ENCODE peak calls at places on chromosome 5, in nine cellular contexts. I is glutamatergic neuron, S is AG09319, Q is omental fat pad, W is endodermal cell, V is tibial artery, N is H9, C is Calu3, R is fibroblast of lung. P is an unnamed sample.

GRCh38 chr5:969421-969839 is 39.2 kb upstream of the NKD2 start:
- DNase-seq in V (no peak), Q (no peak), S (no peak), R (peak), N (no peak), W (no peak), C (no peak), I (no peak), P (no peak)

GRCh38 chr5:177546262-177546741 is 8.1 kb downstream of the FAM193B start:
- DNase-seq in C (peak), I (no peak), S (peak), N (no peak), V (peak), Q (no peak), W (no peak), R (peak), P (peak)

GRCh38 chr5:78983601-78984000 is 1.5 kb downstream of the ARSB start:
- DNase-seq in C (no peak), V (no peak), S (no peak), N (no peak), W (peak), R (no peak), Q (no peak), I (no peak), P (no peak)

GRCh38 chr5:68282001-68282400 is 66.4 kb downstream of the PIK3R1 start:
- DNase-seq in R (no peak), C (no peak), Q (no peak), W (no peak), I (no peak), V (no peak), S (no peak), N (no peak), P (no peak)

GRCh38 chr5:40410231-40410861 is 269.4 kb upstream of the PTGER4 start:
- DNase-seq in V (peak), R (peak), W (no peak), I (no peak), C (no peak), S (no peak), Q (no peak), N (no peak), P (peak)

GRCh38 chr5:612498-613424 is 621 bp downstream of the CEP72 start:
- DNase-seq in C (peak), N (no peak), W (peak), I (peak), S (no peak), V (no peak), R (no peak), Q (no peak), P (peak)

GRCh38 chr5:134245101-134245604 is 19.3 kb upstream of the PPP2CA start:
- DNase-seq in S (no peak), N (peak), R (peak), Q (no peak), C (peak), I (peak), W (peak), V (no peak), P (peak)

GRCh38 chr5:144328505-144328904 is 157.8 kb downstream of the KCTD16 start:
- DNase-seq in I (no peak), S (no peak), Q (no peak), N (no peak), V (no peak), C (no peak), R (peak), W (no peak), P (no peak)

GRCh38 chr5:176629853-176630680 is at the start of the genes EIF4E1B and SNCB:
- DNase-seq in Q (no peak), R (peak), W (peak), C (peak), I (peak), S (no peak), N (peak), V (no peak), P (peak)

GRCh38 chr5:172179032-172179989 is 8.7 kb downstream of the STK10 start:
- DNase-seq in I (no peak), Q (no peak), S (no peak), C (no peak), R (no peak), N (peak), V (no peak), W (no peak), P (no peak)

GRCh38 chr5:55691265-55692105 is 20.6 kb downstream of the SLC38A9 start:
- DNase-seq in C (no peak), Q (no peak), V (no peak), N (no peak), S (no peak), I (no peak), W (no peak), R (peak), P (peak)

GRCh38 chr5:77180167-77181081 is 30.1 kb upstream of the PDE8B start:
- DNase-seq in R (no peak), N (no peak), S (no peak), V (peak), W (peak), C (peak), I (peak), Q (no peak), P (no peak)

GRCh38 chr5:88689662-88690351 is 193.2 kb downstream of the MEF2C start:
- DNase-seq in R (no peak), W (peak), N (peak), V (no peak), S (no peak), Q (no peak), C (no peak), I (peak), P (no peak)

GRCh38 chr5:176817864-176818377 is 7.6 kb downstream of the UNC5A start:
- DNase-seq in S (no peak), Q (no peak), R (no peak), V (no peak), N (peak), C (peak), I (peak), W (peak), P (peak)

GRCh38 chr5:141260458-141261237 is 15.5 kb downstream of the PCDHB15 start:
- DNase-seq in V (no peak), N (no peak), W (no peak), Q (no peak), I (no peak), S (no peak), R (peak), C (no peak), P (no peak)

GRCh38 chr5:179191506-179192184 is 131.5 kb downstream of the ZNF354C start:
- DNase-seq in S (no peak), W (no peak), N (no peak), V (no peak), C (no peak), R (no peak), I (no peak), Q (no peak), P (no peak)

GRCh38 chr5:91135475-91136248 is 247.5 kb downstream of the ARRDC3 start:
- DNase-seq in V (no peak), R (no peak), N (no peak), W (no peak), C (peak), S (no peak), I (no peak), Q (no peak), P (no peak)

GRCh38 chr5:53406630-53407316 is 73.7 kb upstream of the FST start:
- DNase-seq in R (peak), C (peak), I (no peak), W (no peak), Q (no peak), N (no peak), S (no peak), V (no peak), P (peak)

GRCh38 chr5:59609501-59610265 is 283.8 kb downstream of the PDE4D start:
- DNase-seq in I (no peak), N (no peak), S (no peak), Q (no peak), R (peak), V (no peak), W (no peak), C (no peak), P (no peak)

GRCh38 chr5:173204185-173204979 is 30.6 kb downstream of the NKX2-5 start:
- DNase-seq in I (no peak), N (no peak), C (peak), S (peak), R (peak), W (no peak), V (no peak), Q (no peak), P (no peak)

GRCh38 chr5:139177809-139178581 is 20.2 kb downstream of the SIL1 start:
- DNase-seq in V (peak), R (peak), S (no peak), C (no peak), N (no peak), I (no peak), Q (no peak), W (no peak), P (no peak)

GRCh38 chr5:179284751-179285191 is 60.5 kb downstream of the ADAMTS2 start:
- DNase-seq in R (peak), I (peak), C (no peak), W (no peak), S (no peak), V (no peak), Q (no peak), N (no peak), P (no peak)

GRCh38 chr5:134148986-134149539 is 27.7 kb downstream of the SKP1 start:
- DNase-seq in I (no peak), V (no peak), W (no peak), C (no peak), S (no peak), R (no peak), N (no peak), Q (no peak), P (no peak)

GRCh38 chr5:86909461-86909881 is 291.7 kb downstream of the COX7C start:
- DNase-seq in C (no peak), W (no peak), V (no peak), R (peak), Q (no peak), I (no peak), N (no peak), S (no peak), P (peak)

GRCh38 chr5:149677721-149678120 is 52.4 kb upstream of the PPARGC1B start:
- DNase-seq in V (peak), S (no peak), R (no peak), C (no peak), N (no peak), Q (no peak), W (no peak), I (no peak), P (no peak)

GRCh38 chr5:60340965-60341471 is 358.9 kb downstream of the DEPDC1B start:
- DNase-seq in C (no peak), R (no peak), S (no peak), Q (no peak), V (no peak), W (no peak), N (no peak), I (no peak), P (no peak)

GRCh38 chr5:80190960-80191359 is 64.9 kb downstream of the SERINC5 start:
- DNase-seq in Q (no peak), S (no peak), W (no peak), V (no peak), N (no peak), I (no peak), R (no peak), C (no peak), P (no peak)

GRCh38 chr5:84642795-84643194 is 258.1 kb upstream of the EDIL3 start:
- DNase-seq in Q (no peak), W (no peak), R (peak), N (no peak), C (no peak), I (no peak), S (no peak), V (no peak), P (no peak)

GRCh38 chr5:153480401-153480800 is 10.1 kb upstream of the GRIA1 start:
- DNase-seq in S (no peak), N (no peak), C (no peak), R (no peak), I (no peak), Q (no peak), V (no peak), W (no peak), P (no peak)

DNA sequence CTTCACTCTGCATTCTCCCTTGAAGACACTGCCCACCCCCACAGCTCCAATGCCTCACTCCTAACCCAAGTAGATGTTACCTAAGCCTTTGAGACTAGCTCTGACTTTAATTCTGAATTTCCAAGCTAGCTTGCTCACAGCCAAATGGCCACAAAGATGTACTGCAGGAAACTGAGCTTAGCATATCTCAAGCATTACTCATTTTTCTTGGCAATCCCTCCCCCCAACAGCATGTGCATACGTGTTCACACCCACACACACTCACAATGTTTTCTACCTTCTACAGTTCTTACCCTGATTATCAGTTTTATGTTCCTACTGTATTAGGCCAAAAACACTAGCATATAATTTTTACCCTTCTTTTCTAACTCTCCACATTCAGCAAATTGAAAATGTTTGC is 13.7 kb upstream of the GRIA1 start:
- DNase-seq in W (peak), S (no peak), I (no peak), Q (no peak), R (peak), N (no peak), V (no peak), C (no peak), P (peak)
- TF ChIP-seq CTCF in W (peak), S (no peak), I (no peak), Q (no peak), R (peak), N (peak), V (no peak), C (no peak), P (no peak)

GRCh38 chr5:123344819-123345426 is 78.3 kb downstream of the CEP120 start:
- DNase-seq in V (peak), I (no peak), W (peak), S (peak), Q (no peak), R (peak), N (no peak), C (no peak), P (peak)
- TF ChIP-seq CTCF in V (peak), I (peak), W (peak), S (peak), Q (no peak), R (peak), N (peak), C (peak), P (peak)

GRCh38 chr5:135833521-135833920 is 942 bp upstream of the SLC25A48 start:
- DNase-seq in W (no peak), V (no peak), R (no peak), C (no peak), I (no peak), N (peak), Q (no peak), S (no peak), P (no peak)

GRCh38 chr5:135834639-135835529 is at the start of gene SLC25A48:
- DNase-seq in I (peak), W (peak), R (no peak), N (peak), V (no peak), Q (no peak), C (peak), S (no peak), P (peak)

GRCh38 chr5:135835766-135836165 is 1.3 kb downstream of the SLC25A48 start:
- DNase-seq in V (no peak), N (no peak), I (no peak), W (peak), C (no peak), R (no peak), Q (no peak), S (no peak), P (no peak)

GRCh38 chr5:135832941-135833340 is 1.5 kb upstream of the SLC25A48 start:
- DNase-seq in V (no peak), N (no peak), I (no peak), C (no peak), S (no peak), Q (no peak), W (peak), R (no peak), P (no peak)

GRCh38 chr5:135833961-135834638 is 363 bp upstream of the SLC25A48 start:
- DNase-seq in Q (no peak), N (no peak), V (no peak), R (peak), W (no peak), S (no peak), C (no peak), I (no peak), P (no peak)
- TF ChIP-seq CTCF in Q (no peak), N (peak), V (peak), R (no peak), W (no peak), S (no peak), C (no peak), I (no peak), P (peak)

DNA sequence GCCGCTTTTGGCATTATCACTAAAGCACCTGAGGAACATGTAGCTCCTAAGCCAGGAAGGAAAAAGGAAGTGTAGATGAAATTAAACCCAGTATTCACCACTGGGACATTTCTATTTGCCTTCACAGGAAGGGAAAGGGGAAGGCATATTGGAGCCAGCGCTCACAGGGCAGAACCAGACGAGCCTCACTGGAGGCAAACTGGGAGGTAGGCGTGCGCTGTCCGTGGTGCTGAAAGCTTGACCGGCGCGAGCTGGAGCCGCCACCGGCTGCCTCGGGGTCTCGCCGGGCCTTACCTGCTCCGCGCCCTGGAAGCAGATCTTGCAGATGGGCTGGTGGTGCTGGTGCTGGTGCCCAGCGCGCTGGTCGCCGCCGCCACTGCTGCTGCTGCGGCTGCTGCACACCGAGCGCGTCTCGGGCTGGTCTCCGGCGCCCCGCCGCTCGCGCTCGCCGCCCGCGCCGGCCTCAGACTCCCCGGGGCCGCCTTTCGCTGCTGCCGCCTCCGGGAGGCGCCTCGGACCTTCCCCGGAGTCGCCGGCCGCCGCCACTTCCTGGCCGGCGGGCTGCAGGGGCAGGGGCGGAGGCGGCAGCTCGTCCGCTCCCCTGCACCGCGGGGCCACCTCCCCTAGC is 732 bp downstream of the MARCHF11 start:
- DNase-seq in R (peak), C (no peak), N (peak), S (peak), V (no peak), I (peak), W (peak), Q (peak), P (peak)
- TF ChIP-seq CTCF in R (no peak), C (no peak), N (peak), S (no peak), V (no peak), I (no peak), W (peak), Q (no peak), P (no peak)

GRCh38 chr5:98110270-98110669 is 663.2 kb upstream of the RGMB start:
- DNase-seq in Q (no peak), V (no peak), W (no peak), I (no peak), C (no peak), N (no peak), R (peak), S (peak), P (peak)

GRCh38 chr5:98110791-98111190 is 662.7 kb upstream of the RGMB start:
- DNase-seq in W (no peak), V (no peak), N (no peak), S (no peak), R (no peak), C (no peak), Q (no peak), I (no peak), P (peak)

GRCh38 chr5:98108497-98108896 is 665.0 kb upstream of the RGMB start:
- DNase-seq in W (no peak), Q (no peak), N (no peak), C (no peak), R (peak), S (peak), I (no peak), V (no peak), P (peak)

GRCh38 chr5:98109561-98110006 is 663.9 kb upstream of the RGMB start:
- DNase-seq in V (no peak), S (peak), Q (no peak), R (peak), N (no peak), W (no peak), C (no peak), I (no peak), P (peak)

DNA sequence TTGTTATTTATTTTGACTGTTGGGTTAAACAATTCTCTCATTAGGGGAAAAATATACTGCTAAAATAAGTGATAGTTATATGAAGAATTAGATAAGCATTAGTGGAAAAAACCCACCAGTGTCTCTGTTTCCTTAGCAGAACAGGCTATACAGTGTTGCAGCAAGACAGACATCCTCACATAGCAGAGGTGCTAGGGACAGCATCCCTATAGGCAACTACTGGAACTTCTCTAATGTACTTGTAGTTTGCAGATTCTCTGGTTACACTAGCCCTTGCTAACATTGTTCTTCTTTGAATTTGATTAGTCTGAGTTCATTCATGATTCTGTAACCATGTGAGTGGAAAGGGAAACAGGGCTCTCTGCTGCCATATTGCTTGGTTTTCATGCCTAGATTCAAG is 661.8 kb upstream of the RGMB start:
- DNase-seq in W (no peak), S (no peak), N (no peak), Q (no peak), V (no peak), C (no peak), I (no peak), R (no peak), P (no peak)
- TF ChIP-seq CTCF in W (peak), S (no peak), N (no peak), Q (no peak), V (no peak), C (no peak), I (peak), R (no peak), P (no peak)

DNA sequence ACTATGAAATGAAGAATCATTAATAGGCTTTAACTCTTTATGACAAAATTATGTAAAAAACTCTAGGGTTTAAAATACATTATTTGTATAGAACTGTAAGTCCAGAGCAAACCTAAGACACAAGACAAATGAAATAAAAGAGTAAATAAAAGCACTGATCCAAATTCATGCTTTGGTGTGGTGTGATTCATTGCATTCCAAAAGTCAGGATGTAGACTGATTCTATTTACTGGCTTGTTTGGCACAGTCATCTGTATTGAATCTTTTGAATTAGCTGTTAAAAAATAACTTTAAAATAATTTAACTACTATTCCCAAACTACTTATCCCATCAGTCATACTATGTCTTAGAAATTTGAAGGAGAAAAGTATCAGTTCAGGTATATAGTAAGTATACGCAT is 31.1 kb downstream of the IL4 start:
- DNase-seq in I (no peak), R (no peak), S (no peak), V (no peak), Q (no peak), N (no peak), C (no peak), W (no peak), P (peak)
- TF ChIP-seq CTCF in I (no peak), R (no peak), S (no peak), V (no peak), Q (no peak), N (no peak), C (no peak), W (no peak), P (no peak)

GRCh38 chr5:146448783-146449519 is 1.8 kb downstream of the TCERG1 start:
- DNase-seq in R (no peak), N (no peak), V (no peak), C (no peak), W (no peak), S (no peak), Q (no peak), I (no peak), P (no peak)

GRCh38 chr5:146446861-146447733 is at the start of gene TCERG1:
- DNase-seq in R (peak), N (peak), V (peak), C (peak), I (peak), Q (peak), S (peak), W (peak), P (peak)

GRCh38 chr5:146447734-146448380 is 724 bp downstream of the TCERG1 start:
- DNase-seq in C (peak), I (no peak), R (peak), V (no peak), N (no peak), W (no peak), S (no peak), Q (no peak), P (peak)

DNA sequence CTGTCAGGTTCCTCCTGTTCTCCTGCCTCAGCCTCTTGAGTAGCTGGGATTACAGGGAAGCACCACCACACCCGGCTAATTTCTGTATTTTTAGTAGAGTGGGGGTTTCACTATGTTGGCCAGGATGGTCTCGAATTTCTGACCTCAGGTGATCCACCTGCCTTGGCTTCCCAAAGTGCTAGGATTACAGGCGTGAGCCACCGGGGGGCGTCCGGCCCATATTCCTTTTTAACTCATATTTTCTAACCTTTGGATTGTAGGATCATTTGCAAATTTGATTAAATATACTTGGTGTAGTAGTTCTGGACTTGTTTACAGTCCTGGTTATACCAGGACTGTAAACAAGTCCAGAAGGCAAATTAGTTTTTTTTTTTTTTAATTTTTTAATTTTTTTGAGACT is 4.3 kb downstream of the TCERG1 start:
- DNase-seq in V (no peak), W (no peak), I (no peak), Q (no peak), R (no peak), S (no peak), C (peak), N (no peak), P (no peak)
- TF ChIP-seq CTCF in V (no peak), W (peak), I (peak), Q (no peak), R (no peak), S (no peak), C (no peak), N (peak), P (peak)

P was measured in RWPE1.